ENCODE peak calls at places on chromosomes 7 and 10, in six cellular contexts. O is RWPE1, R is astrocyte, K is H9, J is coronary artery, U is fibroblast of lung. W is an unnamed sample.

GRCh38 chr7:77550586-77550985 is 13.5 kb downstream of the PTPN12 start:
- DNase-seq in O (no peak), R (peak), K (no peak), J (no peak), U (peak), W (no peak)

GRCh38 chr10:109765838-109766237 is 157.5 kb downstream of the XPNPEP1 start:
- DNase-seq in O (no peak), R (no peak), K (no peak), J (no peak), U (no peak), W (no peak)

GRCh38 chr10:83427101-83427500 is 712.2 kb upstream of the GHITM start:
- DNase-seq in O (no peak), R (no peak), K (no peak), J (no peak), U (no peak), W (no peak)

GRCh38 chr10:124265391-124265745 is 153.4 kb downstream of the OAT start:
- DNase-seq in O (no peak), R (no peak), K (no peak), J (no peak), U (no peak), W (no peak)

GRCh38 chr10:58384536-58384998 is 643 bp upstream of the TFAM start:
- DNase-seq in O (no peak), R (no peak), K (no peak), J (no peak), U (no peak), W (no peak)

GRCh38 chr10:93947055-93947454 is 46.7 kb upstream of the PLCE1 start:
- DNase-seq in O (no peak), R (peak), K (no peak), J (no peak), U (peak), W (no peak)

GRCh38 chr10:82477776-82478175 is 602.8 kb downstream of the NRG3 start:
- DNase-seq in O (no peak), R (no peak), K (no peak), J (no peak), U (no peak), W (no peak)

GRCh38 chr10:71966046-71967004 is 2.1 kb downstream of the CHST3 start:
- DNase-seq in O (peak), R (peak), K (no peak), J (no peak), U (no peak), W (no peak)

GRCh38 chr7:137931823-137932222 is 70.1 kb downstream of the CREB3L2 start:
- DNase-seq in O (no peak), R (no peak), K (no peak), J (no peak), U (no peak), W (no peak)

GRCh38 chr10:53325073-53325472 is 552.5 kb upstream of the MBL2 start:
- DNase-seq in O (peak), R (peak), K (no peak), J (no peak), U (peak), W (no peak)

GRCh38 chr10:93074137-93074596 is 474 bp downstream of the CYP26A1 start:
- DNase-seq in O (no peak), R (no peak), K (peak), J (no peak), U (no peak), W (no peak)

GRCh38 chr7:158957921-158958471 is 101.6 kb downstream of the DYNC2I1 start:
- DNase-seq in O (peak), R (no peak), K (peak), J (no peak), U (no peak), W (no peak)

GRCh38 chr7:41107330-41107937 is 595.5 kb downstream of the INHBA start:
- DNase-seq in O (peak), R (peak), K (no peak), J (no peak), U (no peak), W (no peak)

GRCh38 chr10:114576716-114577115 is 81.4 kb downstream of the ABLIM1 start:
- DNase-seq in O (no peak), R (peak), K (no peak), J (no peak), U (no peak), W (no peak)

GRCh38 chr7:82841828-82842227 is 320.9 kb downstream of the PCLO start:
- DNase-seq in O (no peak), R (peak), K (no peak), J (no peak), U (no peak), W (no peak)

GRCh38 chr10:4693967-4694366 is 132.0 kb upstream of the AKR1E2 start:
- DNase-seq in O (no peak), R (no peak), K (no peak), J (no peak), U (no peak), W (no peak)

GRCh38 chr7:37028909-37029440 is 304.7 kb upstream of the AOAH start:
- DNase-seq in O (no peak), R (no peak), K (no peak), J (no peak), U (no peak), W (no peak)

GRCh38 chr10:14389981-14390590 is 59.4 kb upstream of the FRMD4A start:
- DNase-seq in O (no peak), R (no peak), K (no peak), J (no peak), U (no peak), W (no peak)

GRCh38 chr10:59588791-59589190 is 120.9 kb downstream of the SLC16A9 start:
- DNase-seq in O (no peak), R (no peak), K (no peak), J (no peak), U (no peak), W (no peak)

GRCh38 chr7:149860821-149861727 is 12.7 kb upstream of the ATP6V0E2 start:
- DNase-seq in O (no peak), R (no peak), K (peak), J (no peak), U (no peak), W (no peak)

GRCh38 chr7:5711419-5711818 is 70.0 kb downstream of the RNF216 start:
- DNase-seq in O (no peak), R (no peak), K (no peak), J (no peak), U (no peak), W (no peak)

GRCh38 chr7:43847496-43847895 is 21.8 kb downstream of the MRPS24 start:
- DNase-seq in O (no peak), R (peak), K (no peak), J (no peak), U (no peak), W (no peak)

GRCh38 chr7:33485746-33486491 is 356.6 kb downstream of the BBS9 start:
- DNase-seq in O (no peak), R (peak), K (no peak), J (no peak), U (no peak), W (no peak)

GRCh38 chr10:56605043-56605442 is 244.0 kb upstream of the ZWINT start:
- DNase-seq in O (no peak), R (no peak), K (peak), J (no peak), U (no peak), W (no peak)

GRCh38 chr7:156014201-156014600 is 201.9 kb upstream of the SHH start:
- DNase-seq in O (no peak), R (no peak), K (peak), J (no peak), U (no peak), W (no peak)

GRCh38 chr10:18164771-18165361 is 24.6 kb downstream of the CACNB2 start:
- DNase-seq in O (no peak), R (peak), K (no peak), J (no peak), U (peak), W (no peak)

GRCh38 chr10:46264737-46265368 is 21.9 kb upstream of the ANTXRL start:
- DNase-seq in O (no peak), R (no peak), K (peak), J (peak), U (no peak), W (peak)

GRCh38 chr10:30697806-30698205 is 68.3 kb upstream of the LYZL2 start:
- DNase-seq in O (no peak), R (no peak), K (no peak), J (no peak), U (no peak), W (no peak)

GRCh38 chr7:43302211-43302711 is 189.8 kb downstream of the HECW1 start:
- DNase-seq in O (peak), R (peak), K (peak), J (no peak), U (peak), W (no peak)

GRCh38 chr7:101155303-101155702 is 1.0 kb downstream of the AP1S1 start:
- DNase-seq in O (no peak), R (no peak), K (no peak), J (no peak), U (no peak), W (no peak)

GRCh38 chr10:48343871-48344598 is 37.6 kb downstream of the MAPK8 start:
- DNase-seq in O (no peak), R (no peak), K (no peak), J (no peak), U (no peak), W (no peak)

GRCh38 chr10:90051474-90051873 is 350.1 kb downstream of the KIF20B start:
- DNase-seq in O (peak), R (peak), K (no peak), J (no peak), U (no peak), W (no peak)

GRCh38 chr7:23458044-23458443 is 12.2 kb downstream of the IGF2BP3 start:
- DNase-seq in O (no peak), R (peak), K (no peak), J (no peak), U (no peak), W (no peak)

GRCh38 chr10:91923371-91924211 is at the start of gene BTAF1:
- DNase-seq in O (peak), R (peak), K (peak), J (peak), U (peak), W (peak)

GRCh38 chr7:33831389-33832118 is 73.8 kb upstream of the BMPER start:
- DNase-seq in O (peak), R (no peak), K (no peak), J (no peak), U (no peak), W (no peak)

GRCh38 chr10:54094321-54094720 is 706.7 kb downstream of the PCDH15 start:
- DNase-seq in O (no peak), R (no peak), K (no peak), J (no peak), U (no peak), W (no peak)

GRCh38 chr7:107145072-107145838 is 23.5 kb upstream of the HBP1 start:
- DNase-seq in O (no peak), R (no peak), K (no peak), J (no peak), U (no peak), W (no peak)

GRCh38 chr7:27109533-27110162 is 7.2 kb upstream of the HOXA2 start:
- DNase-seq in O (no peak), R (peak), K (no peak), J (no peak), U (no peak), W (no peak)

GRCh38 chr7:27111753-27112277 is 9.3 kb upstream of the HOXA2 start:
- DNase-seq in O (no peak), R (peak), K (no peak), J (no peak), U (peak), W (no peak)

GRCh38 chr7:27110163-27110976 is 7.9 kb upstream of the HOXA2 start:
- DNase-seq in O (peak), R (peak), K (peak), J (no peak), U (peak), W (no peak)

GRCh38 chr7:27112361-27112760 is 9.9 kb upstream of the HOXA2 start:
- DNase-seq in O (no peak), R (no peak), K (no peak), J (no peak), U (peak), W (no peak)

GRCh38 chr7:27110977-27111752 is 8.7 kb upstream of the HOXA2 start:
- DNase-seq in O (peak), R (peak), K (no peak), J (no peak), U (peak), W (no peak)
- TF ChIP-seq CTCF in O (no peak), R (no peak), K (no peak), J (no peak), U (no peak), W (no peak)

GRCh38 chr10:133308431-133309110 is at the start of the genes TUBGCP2 and ZNF511:
- DNase-seq in O (peak), R (peak), K (peak), J (peak), U (peak), W (peak)
- TF ChIP-seq CTCF in O (no peak), R (no peak), K (no peak), J (no peak), U (peak), W (no peak)

DNA sequence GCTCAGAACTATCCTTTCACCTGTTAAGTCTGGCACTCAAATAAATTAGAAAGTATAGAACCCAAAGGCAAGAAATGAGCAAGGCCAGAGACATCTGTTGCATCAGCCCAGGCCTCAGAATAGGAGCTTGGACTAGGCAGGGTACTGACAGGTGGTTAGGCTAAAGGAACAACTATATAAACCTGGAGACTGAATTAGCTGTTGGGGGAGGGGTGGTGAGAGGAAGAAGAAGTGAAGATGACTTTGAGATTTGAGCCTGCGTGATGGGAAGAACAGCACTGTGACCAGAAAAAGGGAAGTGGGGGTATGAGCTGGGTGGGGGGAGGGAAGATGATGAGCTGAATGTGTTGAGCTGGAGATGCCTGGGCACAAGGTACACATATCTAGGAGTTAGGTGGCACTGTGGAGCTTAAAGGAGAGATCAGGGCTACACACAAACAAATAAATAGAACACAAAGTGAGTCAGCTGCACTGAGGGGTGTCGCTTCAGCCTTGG is 244.7 kb downstream of the PTEN start:
- DNase-seq in O (no peak), R (no peak), K (no peak), J (no peak), U (no peak), W (no peak)
- TF ChIP-seq CTCF in O (no peak), R (no peak), K (no peak), J (no peak), U (no peak), W (no peak)

DNA sequence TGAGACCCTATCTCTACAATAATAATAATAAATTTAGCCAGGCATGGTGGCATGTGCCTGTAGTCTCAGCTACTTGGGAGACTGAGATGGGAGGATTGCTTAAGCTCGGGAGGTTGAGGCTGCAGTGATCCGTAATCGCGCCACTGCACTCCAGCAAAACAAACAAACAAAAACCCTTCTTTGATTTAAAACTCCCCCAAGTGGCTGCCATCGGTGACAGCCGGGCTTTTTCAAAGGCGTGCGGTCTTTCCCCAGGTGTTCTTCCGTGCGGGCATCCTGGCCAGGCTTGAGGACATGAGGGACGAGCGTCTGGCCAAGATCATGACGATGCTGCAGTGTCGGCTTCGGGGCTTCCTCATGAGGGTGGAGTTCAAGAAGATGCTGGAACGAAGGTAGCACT is 1.9 kb upstream of the MYH16 start:
- DNase-seq in O (no peak), R (no peak), K (peak), J (no peak), U (no peak), W (no peak)
- TF ChIP-seq CTCF in O (no peak), R (no peak), K (peak), J (no peak), U (no peak), W (no peak)